ENCODE peak calls at places on chromosomes 12 and 14, in seven cellular contexts. One of them, this sample, is unnamed.

GRCh38 chr14:73460691-73461127 is 2.4 kb upstream of the NUMB start:
- DNase-seq in AG10803: peak
- DNase-seq in foreskin fibroblast: peak
- DNase-seq in MCF 10A: peak
- DNase-seq in NB4: no peak
- DNase-seq in foreskin keratinocyte: peak
- DNase-seq in psoas muscle: no peak
- DNase-seq in this sample: peak

GRCh38 chr12:21697829-21698630 is 40.4 kb upstream of the LDHB start:
- DNase-seq in AG10803: peak
- DNase-seq in foreskin fibroblast: peak
- DNase-seq in MCF 10A: peak
- DNase-seq in NB4: peak
- DNase-seq in foreskin keratinocyte: no peak
- DNase-seq in psoas muscle: no peak
- DNase-seq in this sample: peak

GRCh38 chr12:5189173-5189572 is 145.5 kb downstream of the KCNA5 start:
- DNase-seq in AG10803: no peak
- DNase-seq in foreskin fibroblast: no peak
- DNase-seq in MCF 10A: no peak
- DNase-seq in NB4: no peak
- DNase-seq in foreskin keratinocyte: no peak
- DNase-seq in psoas muscle: no peak
- DNase-seq in this sample: no peak

GRCh38 chr12:53532026-53532425 is 24.7 kb upstream of the NPFF start:
- DNase-seq in AG10803: no peak
- DNase-seq in foreskin fibroblast: no peak
- DNase-seq in MCF 10A: no peak
- DNase-seq in NB4: no peak
- DNase-seq in foreskin keratinocyte: no peak
- DNase-seq in psoas muscle: no peak
- DNase-seq in this sample: no peak

GRCh38 chr12:22729431-22729830 is 104.5 kb downstream of the ETNK1 start:
- DNase-seq in AG10803: no peak
- DNase-seq in foreskin fibroblast: no peak
- DNase-seq in MCF 10A: no peak
- DNase-seq in NB4: no peak
- DNase-seq in foreskin keratinocyte: no peak
- DNase-seq in psoas muscle: no peak
- DNase-seq in this sample: no peak

GRCh38 chr12:77232045-77232444 is 166.7 kb upstream of the E2F7 start:
- DNase-seq in AG10803: peak
- DNase-seq in foreskin fibroblast: peak
- DNase-seq in MCF 10A: peak
- DNase-seq in NB4: no peak
- DNase-seq in foreskin keratinocyte: no peak
- DNase-seq in psoas muscle: no peak
- DNase-seq in this sample: peak

GRCh38 chr14:54935100-54935499 is 32.5 kb upstream of the GCH1 start:
- DNase-seq in AG10803: no peak
- DNase-seq in foreskin fibroblast: no peak
- DNase-seq in MCF 10A: no peak
- DNase-seq in NB4: no peak
- DNase-seq in foreskin keratinocyte: no peak
- DNase-seq in psoas muscle: no peak
- DNase-seq in this sample: no peak

GRCh38 chr14:93183596-93184317 is 940 bp downstream of the MOAP1 start:
- DNase-seq in AG10803: no peak
- DNase-seq in foreskin fibroblast: no peak
- DNase-seq in MCF 10A: no peak
- DNase-seq in NB4: peak
- DNase-seq in foreskin keratinocyte: no peak
- DNase-seq in psoas muscle: no peak
- DNase-seq in this sample: no peak

GRCh38 chr14:63887899-63888298 is 35.1 kb downstream of the SYNE2 start:
- DNase-seq in AG10803: no peak
- DNase-seq in foreskin fibroblast: no peak
- DNase-seq in MCF 10A: no peak
- DNase-seq in NB4: no peak
- DNase-seq in foreskin keratinocyte: no peak
- DNase-seq in psoas muscle: no peak
- DNase-seq in this sample: no peak

GRCh38 chr12:78002878-78003277 is 172.2 kb downstream of the NAV3 start:
- DNase-seq in AG10803: peak
- DNase-seq in foreskin fibroblast: no peak
- DNase-seq in MCF 10A: peak
- DNase-seq in NB4: peak
- DNase-seq in foreskin keratinocyte: no peak
- DNase-seq in psoas muscle: no peak
- DNase-seq in this sample: no peak

GRCh38 chr12:100268835-100269564 is 2.0 kb downstream of the SCYL2 start:
- DNase-seq in AG10803: no peak
- DNase-seq in foreskin fibroblast: no peak
- DNase-seq in MCF 10A: peak
- DNase-seq in NB4: peak
- DNase-seq in foreskin keratinocyte: no peak
- DNase-seq in psoas muscle: no peak
- DNase-seq in this sample: peak

GRCh38 chr12:61823102-61823501 is 437.1 kb upstream of the USP15 start:
- DNase-seq in AG10803: no peak
- DNase-seq in foreskin fibroblast: no peak
- DNase-seq in MCF 10A: no peak
- DNase-seq in NB4: no peak
- DNase-seq in foreskin keratinocyte: no peak
- DNase-seq in psoas muscle: no peak
- DNase-seq in this sample: no peak

GRCh38 chr12:25065035-25065434 is 116.1 kb upstream of the BCAT1 start:
- DNase-seq in AG10803: no peak
- DNase-seq in foreskin fibroblast: no peak
- DNase-seq in MCF 10A: no peak
- DNase-seq in NB4: no peak
- DNase-seq in foreskin keratinocyte: no peak
- DNase-seq in psoas muscle: no peak
- DNase-seq in this sample: no peak

GRCh38 chr12:114918535-114919233 is 234.7 kb upstream of the TBX3 start:
- DNase-seq in AG10803: peak
- DNase-seq in foreskin fibroblast: peak
- DNase-seq in MCF 10A: peak
- DNase-seq in NB4: no peak
- DNase-seq in foreskin keratinocyte: no peak
- DNase-seq in psoas muscle: no peak
- DNase-seq in this sample: peak

DNA sequence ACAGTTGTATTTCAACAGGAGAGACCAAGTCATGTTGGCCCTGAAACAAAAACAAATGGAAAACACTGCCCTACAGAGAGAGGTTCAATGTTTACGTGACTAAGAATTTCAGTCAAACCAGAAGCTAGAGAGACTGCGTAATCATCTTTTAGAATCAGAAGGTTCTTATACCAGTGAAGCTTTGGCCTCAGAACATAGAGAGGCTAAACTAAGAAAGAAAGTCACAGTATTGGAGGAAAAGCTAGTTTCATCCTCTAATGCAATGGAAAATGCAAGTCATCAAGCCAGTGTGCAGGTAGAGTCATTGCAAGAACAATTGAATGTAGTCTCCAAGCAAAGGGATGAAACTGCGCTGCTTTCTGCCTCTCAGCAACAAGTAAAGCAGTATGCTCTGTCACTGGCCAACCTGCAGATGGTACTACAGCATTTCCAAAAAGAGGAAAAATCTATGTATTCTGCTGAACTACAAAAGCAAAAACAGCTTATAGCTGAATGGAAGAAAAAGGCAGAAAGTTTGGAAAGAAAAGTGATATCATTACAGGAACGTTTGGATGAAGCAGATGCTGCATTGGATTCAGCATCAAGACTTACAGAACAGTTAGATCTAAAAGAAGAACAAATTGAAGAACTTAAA is 32.5 kb upstream of the NUAK1 start:
- DNase-seq in AG10803: peak
- DNase-seq in foreskin fibroblast: no peak
- DNase-seq in MCF 10A: no peak
- DNase-seq in NB4: no peak
- DNase-seq in foreskin keratinocyte: no peak
- DNase-seq in psoas muscle: no peak
- DNase-seq in this sample: no peak
- TF ChIP-seq CTCF in AG10803: peak
- TF ChIP-seq CTCF in foreskin fibroblast: no peak
- TF ChIP-seq CTCF in MCF 10A: no peak
- TF ChIP-seq CTCF in NB4: no peak
- TF ChIP-seq CTCF in foreskin keratinocyte: no peak
- TF ChIP-seq CTCF in psoas muscle: no peak
- TF ChIP-seq CTCF in this sample: peak

GRCh38 chr12:130013771-130014484 is 110.1 kb upstream of the TMEM132D start:
- DNase-seq in AG10803: peak
- DNase-seq in foreskin fibroblast: no peak
- DNase-seq in MCF 10A: peak
- DNase-seq in NB4: peak
- DNase-seq in foreskin keratinocyte: no peak
- DNase-seq in psoas muscle: no peak
- DNase-seq in this sample: no peak
- TF ChIP-seq CTCF in AG10803: peak
- TF ChIP-seq CTCF in foreskin fibroblast: peak
- TF ChIP-seq CTCF in MCF 10A: peak
- TF ChIP-seq CTCF in NB4: peak
- TF ChIP-seq CTCF in foreskin keratinocyte: peak
- TF ChIP-seq CTCF in psoas muscle: peak
- TF ChIP-seq CTCF in this sample: peak

DNA sequence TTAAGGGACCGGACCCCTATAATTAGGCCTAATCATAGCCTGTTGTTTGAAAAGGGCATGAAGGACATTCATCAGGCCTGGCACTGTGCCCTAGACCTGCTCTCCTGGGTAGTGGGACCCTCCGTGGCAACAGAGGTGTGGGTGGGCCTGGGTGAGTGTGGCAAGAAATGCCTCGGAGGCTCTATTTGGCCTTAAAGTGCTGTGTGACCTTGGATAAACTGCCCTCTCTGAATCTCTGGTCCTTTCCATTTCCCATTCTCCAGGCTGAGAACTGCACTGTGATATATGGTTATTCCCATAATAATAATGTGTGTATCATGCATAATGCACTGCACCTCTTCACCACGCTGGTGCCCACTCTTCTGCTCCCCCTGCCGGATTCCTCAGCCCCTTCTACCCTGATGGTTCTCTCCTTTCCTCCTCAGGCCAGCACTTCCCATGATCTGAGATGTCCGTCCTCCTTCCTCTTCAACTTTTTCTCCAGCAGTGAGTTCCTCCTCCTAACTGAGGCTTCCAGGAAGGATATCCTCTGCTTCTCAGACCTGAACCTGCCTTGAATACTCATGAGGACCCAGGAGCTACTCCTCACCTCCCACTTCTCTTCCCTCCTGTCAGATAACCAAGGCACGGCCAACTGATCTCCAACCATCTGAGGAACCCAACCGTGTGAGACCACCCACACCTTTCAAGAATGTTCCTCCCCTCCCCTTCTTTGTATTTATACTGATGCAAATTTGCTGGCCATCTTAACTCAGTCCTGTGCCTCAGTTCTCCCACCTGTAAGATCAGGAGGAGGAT is 111.0 kb upstream of the PZP start:
- DNase-seq in AG10803: no peak
- DNase-seq in foreskin fibroblast: no peak
- DNase-seq in MCF 10A: peak
- DNase-seq in NB4: no peak
- DNase-seq in foreskin keratinocyte: no peak
- DNase-seq in psoas muscle: no peak
- DNase-seq in this sample: no peak
- TF ChIP-seq CTCF in AG10803: no peak
- TF ChIP-seq CTCF in foreskin fibroblast: no peak
- TF ChIP-seq CTCF in MCF 10A: no peak
- TF ChIP-seq CTCF in NB4: no peak
- TF ChIP-seq CTCF in foreskin keratinocyte: peak
- TF ChIP-seq CTCF in psoas muscle: no peak
- TF ChIP-seq CTCF in this sample: no peak

GRCh38 chr12:27424631-27425230 is 21.8 kb upstream of the SMCO2 start:
- DNase-seq in AG10803: peak
- DNase-seq in foreskin fibroblast: peak
- DNase-seq in MCF 10A: peak
- DNase-seq in NB4: peak
- DNase-seq in foreskin keratinocyte: peak
- DNase-seq in psoas muscle: no peak
- DNase-seq in this sample: peak
- TF ChIP-seq CTCF in AG10803: peak
- TF ChIP-seq CTCF in foreskin fibroblast: peak
- TF ChIP-seq CTCF in MCF 10A: peak
- TF ChIP-seq CTCF in NB4: peak
- TF ChIP-seq CTCF in foreskin keratinocyte: peak
- TF ChIP-seq CTCF in psoas muscle: peak
- TF ChIP-seq CTCF in this sample: peak

GRCh38 chr12:112170376-112170775 is 45.0 kb downstream of the TRAFD1 start:
- DNase-seq in AG10803: peak
- DNase-seq in foreskin fibroblast: peak
- DNase-seq in MCF 10A: peak
- DNase-seq in NB4: peak
- DNase-seq in foreskin keratinocyte: no peak
- DNase-seq in psoas muscle: no peak
- DNase-seq in this sample: peak
- TF ChIP-seq CTCF in AG10803: peak
- TF ChIP-seq CTCF in foreskin fibroblast: peak
- TF ChIP-seq CTCF in MCF 10A: peak
- TF ChIP-seq CTCF in NB4: peak
- TF ChIP-seq CTCF in foreskin keratinocyte: peak
- TF ChIP-seq CTCF in psoas muscle: peak
- TF ChIP-seq CTCF in this sample: peak

DNA sequence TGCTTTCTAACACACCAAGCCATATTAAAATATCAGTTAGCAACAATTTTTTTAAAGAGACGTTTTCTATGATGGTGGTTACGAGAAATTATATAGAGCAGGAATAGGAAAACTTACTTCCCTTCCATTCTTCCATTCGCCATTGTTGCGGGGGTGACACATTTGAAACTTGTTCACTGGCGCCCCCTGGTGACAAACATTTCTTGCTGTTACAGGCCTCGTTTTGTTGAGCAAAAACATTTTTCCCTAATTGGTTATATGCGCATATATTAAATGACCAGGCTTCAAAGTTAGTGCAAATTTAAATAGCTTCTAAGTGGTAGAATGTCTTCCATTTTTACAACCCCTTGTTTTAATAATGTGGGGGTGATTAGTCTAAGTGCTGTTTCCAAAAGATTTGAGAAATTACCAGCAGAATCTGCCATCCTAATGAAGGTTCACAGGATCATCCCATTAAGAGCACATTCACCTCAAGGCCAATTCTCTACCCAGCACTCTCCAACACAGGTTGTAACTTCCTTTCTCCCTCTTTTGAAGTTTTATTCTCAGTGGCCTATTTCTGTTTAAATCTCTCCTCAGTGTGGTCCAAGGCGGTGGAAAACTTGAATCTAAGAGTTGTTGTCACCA is 1124.7 kb downstream of the FLRT2 start:
- DNase-seq in AG10803: peak
- DNase-seq in foreskin fibroblast: no peak
- DNase-seq in MCF 10A: peak
- DNase-seq in NB4: peak
- DNase-seq in foreskin keratinocyte: no peak
- DNase-seq in psoas muscle: no peak
- DNase-seq in this sample: peak
- TF ChIP-seq CTCF in AG10803: peak
- TF ChIP-seq CTCF in foreskin fibroblast: peak
- TF ChIP-seq CTCF in MCF 10A: peak
- TF ChIP-seq CTCF in NB4: peak
- TF ChIP-seq CTCF in foreskin keratinocyte: peak
- TF ChIP-seq CTCF in psoas muscle: no peak
- TF ChIP-seq CTCF in this sample: peak